ENCODE peak calls at places on chromosomes 11 and 22, in four cellular contexts. Z, E, F and S are unnamed samples.

GRCh38 chr22:24410110-24410856 is 17.1 kb upstream of the ADORA2A start:
- DNase-seq in Z (no peak), E (no peak), F (no peak), S (no peak)

GRCh38 chr11:9982127-9982795 is 311.8 kb downstream of the SBF2 start:
- DNase-seq in Z (no peak), E (no peak), F (no peak), S (no peak)

GRCh38 chr22:21594865-21595452 is 27.4 kb downstream of the UBE2L3 start:
- DNase-seq in Z (no peak), E (no peak), F (no peak), S (no peak)

GRCh38 chr11:69542314-69543168 is 61.1 kb downstream of the LINC01488 start:
- DNase-seq in Z (no peak), E (peak; percentile 3), F (no peak), S (no peak)

GRCh38 chr11:66882540-66882939 is 25.7 kb downstream of the LRFN4 start:
- DNase-seq in Z (no peak), E (no peak), F (no peak), S (no peak)

GRCh38 chr11:121194731-121195596 is 93.9 kb downstream of the TECTA start:
- DNase-seq in Z (peak; percentile 64), E (peak; percentile 55), F (peak; percentile 59), S (peak; percentile 49)

GRCh38 chr11:118907051-118907748 is 18.5 kb downstream of the BCL9L start:
- DNase-seq in Z (peak; percentile 97), E (peak; percentile 80), F (peak; percentile 73), S (peak; percentile 47)

GRCh38 chr11:73157141-73158010 is 15.3 kb upstream of the FCHSD2 start:
- DNase-seq in Z (no peak), E (no peak), F (peak; percentile 59), S (no peak)

GRCh38 chr22:21666786-21667185 is 974 bp downstream of the PPIL2 start:
- DNase-seq in Z (no peak), E (peak; percentile 73), F (no peak), S (no peak)

DNA sequence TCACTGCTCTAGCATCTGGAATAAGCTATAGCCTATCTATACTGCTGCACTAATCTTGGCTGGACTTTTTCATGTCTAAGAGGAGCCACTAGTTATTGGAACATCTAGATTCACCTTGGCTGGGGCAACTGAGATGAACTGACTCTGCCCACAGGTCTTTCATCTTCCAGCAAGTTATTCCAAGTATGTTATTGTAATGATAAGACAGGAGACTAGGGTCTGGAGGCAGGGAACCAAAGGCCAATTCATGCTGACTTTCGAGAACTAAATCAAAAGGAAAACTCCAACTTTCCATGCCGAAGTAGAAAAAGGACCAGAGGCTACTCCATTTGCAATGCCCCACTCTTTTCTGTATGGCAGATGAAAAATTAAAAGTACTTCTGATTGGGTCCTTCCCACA is 1243.0 kb upstream of the RAG2 start:
- DNase-seq in Z (no peak), E (no peak), F (no peak), S (no peak)
- TF ChIP-seq RNF2 in Z (no peak), E (no peak), F (no peak), S (no peak)

DNA sequence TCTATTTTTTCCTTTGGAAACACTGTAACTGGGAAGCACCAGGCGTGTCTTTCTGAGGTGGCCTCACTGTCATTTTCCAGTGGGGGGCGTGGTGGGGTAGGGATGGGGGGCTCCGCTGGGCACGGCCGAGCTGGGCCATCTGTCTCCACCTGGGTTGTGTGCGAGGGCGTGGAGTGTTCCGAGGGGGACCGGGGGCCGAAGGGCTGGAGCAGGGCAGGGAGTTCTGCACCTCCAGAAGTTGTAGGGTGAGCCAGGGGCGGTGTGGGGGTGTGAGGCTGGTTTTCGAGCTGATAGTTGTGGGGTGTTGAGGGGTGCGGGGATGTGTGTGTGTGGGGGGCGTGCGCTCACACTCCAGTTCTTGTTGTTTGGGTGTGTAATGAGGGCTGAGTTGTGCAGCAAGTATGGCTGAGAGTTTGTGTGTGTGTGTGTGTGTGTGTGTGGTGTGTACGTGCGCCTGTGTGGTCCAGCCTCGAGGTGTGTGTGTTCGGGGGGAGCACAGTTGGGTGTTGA is 10.8 kb downstream of the YPEL4 start:
- DNase-seq in Z (no peak), E (no peak), F (no peak), S (no peak)
- TF ChIP-seq CTCF in Z (no peak), E (no peak), F (no peak), S (no peak)

DNA sequence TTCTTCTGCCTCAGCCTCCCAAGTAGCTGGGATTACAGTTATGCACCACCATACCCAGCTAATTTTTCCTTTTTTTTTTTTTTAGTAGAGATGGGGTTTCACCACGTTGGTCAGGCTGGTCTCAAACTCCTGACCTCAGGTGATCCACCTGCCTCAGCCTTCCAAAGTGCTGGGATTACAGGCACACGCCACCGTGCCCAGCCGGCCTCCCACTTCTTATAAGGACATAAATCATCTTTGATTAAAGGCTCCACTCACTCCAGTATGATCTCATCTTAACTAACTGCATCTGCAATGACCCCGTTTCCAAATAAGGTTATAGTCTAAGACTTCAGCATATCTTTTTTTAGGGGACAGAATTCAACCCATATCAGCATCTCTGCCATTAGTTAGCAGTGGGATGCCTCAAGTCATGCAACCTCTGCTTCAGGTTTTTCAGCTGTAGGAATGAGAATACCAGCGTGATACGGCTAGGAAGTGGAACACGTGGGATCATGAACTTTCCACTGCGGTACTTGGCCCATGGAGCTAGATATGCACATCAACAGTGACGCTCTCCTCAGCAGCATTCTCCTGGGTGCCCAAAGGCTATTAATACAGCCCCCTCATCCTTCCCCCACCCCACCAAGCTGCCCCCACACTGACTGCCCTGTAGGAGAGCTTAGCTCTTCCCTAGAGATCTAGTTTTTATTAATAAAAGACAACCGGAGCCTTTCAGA is 41.4 kb downstream of the MCHR1 start:
- DNase-seq in Z (no peak), E (no peak), F (no peak), S (no peak)
- TF ChIP-seq RNF2 in Z (no peak), E (no peak), F (no peak), S (no peak)

GRCh38 chr11:64875369-64876225 is 2.8 kb downstream of the EHD1 start:
- DNase-seq in Z (no peak), E (no peak), F (no peak), S (no peak)
- TF ChIP-seq CTCF in Z (no peak), E (no peak), F (peak; percentile 32), S (no peak)

GRCh38 chr11:34600339-34601084 is 20.4 kb upstream of the EHF start:
- DNase-seq in Z (no peak), E (peak; percentile 86), F (peak; percentile 96), S (peak; percentile 84)

GRCh38 chr11:34602245-34602644 is 18.6 kb upstream of the EHF start:
- DNase-seq in Z (no peak), E (no peak), F (no peak), S (no peak)

GRCh38 chr11:34601609-34602008 is 19.3 kb upstream of the EHF start:
- DNase-seq in Z (no peak), E (no peak), F (peak; percentile 50), S (no peak)

GRCh38 chr11:34599406-34599901 is 21.4 kb upstream of the EHF start:
- DNase-seq in Z (no peak), E (no peak), F (peak; percentile 79), S (peak; percentile 76)

DNA sequence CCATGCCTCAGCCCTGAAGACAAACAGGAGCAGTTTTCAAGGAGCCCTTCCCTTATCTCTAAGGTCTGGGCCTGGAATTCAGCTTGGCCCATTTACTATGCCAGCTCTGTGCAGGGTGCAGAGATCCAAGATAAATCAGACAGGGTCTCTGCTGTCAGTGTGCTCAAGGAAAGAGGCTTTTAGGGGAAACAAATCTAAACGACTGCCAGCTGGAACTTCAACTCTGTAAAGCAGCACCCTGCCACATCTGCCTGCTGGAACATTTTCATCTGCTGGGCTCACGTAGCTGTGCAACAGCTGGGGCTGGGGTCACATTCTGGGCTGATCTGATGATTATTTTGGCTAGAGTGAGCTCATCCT is 19.8 kb upstream of the EHF start:
- DNase-seq in Z (no peak), E (no peak), F (no peak), S (no peak)
- TF ChIP-seq RNF2 in Z (no peak), E (no peak), F (no peak), S (no peak)

GRCh38 chr11:117356126-117356761 is 28.6 kb downstream of the CEP164 start:
- DNase-seq in Z (no peak), E (no peak), F (no peak), S (no peak)
- TF ChIP-seq CTCF in Z (no peak), E (no peak), F (peak; percentile 15), S (no peak)

GRCh38 chr22:36143956-36144355 is 16.6 kb downstream of the APOL3 start:
- DNase-seq in Z (no peak), E (no peak), F (no peak), S (no peak)

GRCh38 chr22:36145881-36146280 is 14.7 kb downstream of the APOL3 start:
- DNase-seq in Z (no peak), E (no peak), F (no peak), S (no peak)

GRCh38 chr22:36147196-36147788 is 13.3 kb downstream of the APOL3 start:
- DNase-seq in Z (no peak), E (no peak), F (no peak), S (no peak)

GRCh38 chr22:36143066-36143815 is 17.3 kb downstream of the APOL3 start:
- DNase-seq in Z (no peak), E (no peak), F (peak; percentile 53), S (no peak)

DNA sequence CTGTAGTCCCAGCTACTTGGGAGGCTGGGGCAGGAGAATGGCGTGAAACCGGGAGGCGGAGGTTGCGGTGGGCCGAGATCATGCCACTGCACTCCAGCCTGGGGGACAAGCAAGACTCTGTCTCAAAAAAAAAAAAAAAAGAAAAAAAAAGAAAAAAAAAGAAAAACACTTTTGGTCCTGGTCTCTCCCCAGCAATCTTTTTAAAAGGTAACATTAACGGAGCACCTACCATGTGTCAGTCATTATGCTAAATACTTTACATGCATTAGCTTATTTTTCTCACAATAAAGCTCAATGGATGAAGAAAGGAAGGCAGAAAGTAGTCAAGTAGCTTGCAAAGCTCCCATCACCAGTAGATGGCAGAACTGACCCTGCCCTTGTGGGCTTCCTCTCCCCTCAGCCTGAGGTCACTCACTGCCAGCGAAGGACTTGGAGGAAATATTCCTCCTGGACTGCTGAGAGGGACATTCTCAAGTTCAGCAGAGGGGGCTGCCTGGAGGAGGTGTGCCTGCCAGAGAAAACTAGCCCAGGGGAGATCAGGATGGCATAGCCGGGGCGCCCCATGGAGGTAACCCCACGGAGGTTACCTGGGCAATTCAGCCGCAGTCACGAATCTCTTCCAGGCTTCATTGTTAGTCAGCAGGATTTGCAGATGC is 15.5 kb downstream of the APOL3 start:
- DNase-seq in Z (peak; percentile 73), E (no peak), F (peak; percentile 47), S (peak; percentile 62)
- TF ChIP-seq RNF2 in Z (no peak), E (no peak), F (no peak), S (no peak)

DNA sequence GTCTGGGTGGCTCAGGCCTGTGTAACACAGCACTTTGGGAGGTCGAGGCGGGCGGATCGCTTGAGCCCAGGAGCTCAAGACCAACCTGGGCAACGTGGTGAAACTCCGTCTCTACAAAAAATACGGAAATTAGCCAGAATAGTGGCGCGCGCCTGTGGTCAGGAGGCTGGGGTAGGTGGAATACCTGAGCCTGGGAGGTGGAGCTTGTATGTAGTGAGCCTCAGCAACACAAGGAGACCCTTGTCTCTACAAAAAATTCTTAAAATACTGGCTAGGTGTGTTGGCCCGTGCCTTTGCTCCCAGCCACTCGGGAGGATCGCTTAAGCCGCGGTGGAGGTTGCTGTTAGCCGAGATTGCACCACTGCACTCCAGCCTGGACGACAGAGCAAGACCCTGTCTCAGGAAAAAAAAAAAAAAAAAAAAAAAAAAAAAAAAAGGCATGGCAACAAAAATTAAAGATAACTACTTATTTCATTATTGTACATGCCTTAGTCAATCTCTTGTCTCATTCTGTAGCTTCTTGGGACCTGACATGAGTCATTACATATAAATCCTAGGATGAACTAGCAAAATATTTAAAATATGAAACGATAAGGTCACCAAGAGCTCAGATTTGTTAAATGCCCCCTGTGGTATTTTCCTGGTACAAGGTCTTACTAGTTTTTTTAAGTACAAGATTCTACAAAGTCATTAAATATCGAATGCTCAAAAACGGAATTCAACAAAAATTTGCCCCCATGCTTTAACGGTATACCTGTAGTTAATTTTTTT is 1.1 kb downstream of the TAF1D start:
- DNase-seq in Z (no peak), E (peak; percentile 23), F (peak; percentile 75), S (peak; percentile 25)
- TF ChIP-seq CTCF in Z (no peak), E (no peak), F (no peak), S (no peak)